ENCODE peak calls at places on chromosomes 2 and 18, in eight cellular contexts. F is hepatocyte, S is glutamatergic neuron, Q is HFFc6, V is fibroblast of the aortic adventitia, I is BE2C, L is kidney, J is GM20000. H is an unnamed sample.

GRCh38 chr2:113102133-113102532 is 25.3 kb upstream of the IL1RN start:
- DNase-seq in F (no peak), S (no peak), Q (no peak), V (no peak), I (no peak), L (no peak), J (no peak), H (no peak)

GRCh38 chr2:104375206-104375605 is 478.7 kb upstream of the POU3F3 start:
- DNase-seq in F (no peak), S (no peak), Q (no peak), V (no peak), I (no peak), L (no peak), J (no peak), H (no peak)

GRCh38 chr2:38697116-38697840 is 31.4 kb downstream of the GALM start:
- DNase-seq in F (no peak), S (no peak), Q (no peak), V (no peak), I (no peak), L (no peak), J (no peak), H (no peak)

GRCh38 chr2:168119519-168120141 is 127.8 kb downstream of the STK39 start:
- DNase-seq in F (peak; percentile 75), S (no peak), Q (peak; percentile 53), V (peak; percentile 81), I (peak; percentile 27), L (no peak), J (peak; percentile 20), H (peak; percentile 87)

GRCh38 chr2:70396589-70396988 is 94.7 kb upstream of the FAM136A start:
- DNase-seq in F (no peak), S (no peak), Q (no peak), V (no peak), I (no peak), L (no peak), J (no peak), H (no peak)

GRCh38 chr2:24899361-24899760 is 20.7 kb downstream of the ADCY3 start:
- DNase-seq in F (no peak), S (no peak), Q (no peak), V (no peak), I (no peak), L (no peak), J (no peak), H (no peak)

GRCh38 chr2:163752252-163752651 is 16.4 kb upstream of the FIGN start:
- DNase-seq in F (no peak), S (no peak), Q (no peak), V (no peak), I (no peak), L (no peak), J (no peak), H (no peak)

GRCh38 chr2:95021847-95022246 is 3.7 kb upstream of the MAL start:
- DNase-seq in F (no peak), S (no peak), Q (no peak), V (no peak), I (no peak), L (no peak), J (no peak), H (no peak)

GRCh38 chr18:55314615-55315237 is 273.3 kb downstream of the TCF4 start:
- DNase-seq in F (no peak), S (peak; percentile 52), Q (no peak), V (no peak), I (no peak), L (no peak), J (no peak), H (no peak)

GRCh38 chr2:96526615-96527014 is 9.9 kb upstream of the ARID5A start:
- DNase-seq in F (no peak), S (no peak), Q (no peak), V (no peak), I (no peak), L (no peak), J (no peak), H (no peak)

GRCh38 chr2:96528680-96529375 is 7.7 kb upstream of the ARID5A start:
- DNase-seq in F (no peak), S (no peak), Q (no peak), V (no peak), I (no peak), L (no peak), J (no peak), H (no peak)

GRCh38 chr2:96527990-96528679 is 8.4 kb upstream of the ARID5A start:
- DNase-seq in F (no peak), S (no peak), Q (no peak), V (peak; percentile 69), I (no peak), L (no peak), J (no peak), H (peak; percentile 59)

GRCh38 chr2:96526101-96526591 is 10.4 kb upstream of the ARID5A start:
- DNase-seq in F (no peak), S (no peak), Q (no peak), V (no peak), I (no peak), L (no peak), J (no peak), H (no peak)

DNA sequence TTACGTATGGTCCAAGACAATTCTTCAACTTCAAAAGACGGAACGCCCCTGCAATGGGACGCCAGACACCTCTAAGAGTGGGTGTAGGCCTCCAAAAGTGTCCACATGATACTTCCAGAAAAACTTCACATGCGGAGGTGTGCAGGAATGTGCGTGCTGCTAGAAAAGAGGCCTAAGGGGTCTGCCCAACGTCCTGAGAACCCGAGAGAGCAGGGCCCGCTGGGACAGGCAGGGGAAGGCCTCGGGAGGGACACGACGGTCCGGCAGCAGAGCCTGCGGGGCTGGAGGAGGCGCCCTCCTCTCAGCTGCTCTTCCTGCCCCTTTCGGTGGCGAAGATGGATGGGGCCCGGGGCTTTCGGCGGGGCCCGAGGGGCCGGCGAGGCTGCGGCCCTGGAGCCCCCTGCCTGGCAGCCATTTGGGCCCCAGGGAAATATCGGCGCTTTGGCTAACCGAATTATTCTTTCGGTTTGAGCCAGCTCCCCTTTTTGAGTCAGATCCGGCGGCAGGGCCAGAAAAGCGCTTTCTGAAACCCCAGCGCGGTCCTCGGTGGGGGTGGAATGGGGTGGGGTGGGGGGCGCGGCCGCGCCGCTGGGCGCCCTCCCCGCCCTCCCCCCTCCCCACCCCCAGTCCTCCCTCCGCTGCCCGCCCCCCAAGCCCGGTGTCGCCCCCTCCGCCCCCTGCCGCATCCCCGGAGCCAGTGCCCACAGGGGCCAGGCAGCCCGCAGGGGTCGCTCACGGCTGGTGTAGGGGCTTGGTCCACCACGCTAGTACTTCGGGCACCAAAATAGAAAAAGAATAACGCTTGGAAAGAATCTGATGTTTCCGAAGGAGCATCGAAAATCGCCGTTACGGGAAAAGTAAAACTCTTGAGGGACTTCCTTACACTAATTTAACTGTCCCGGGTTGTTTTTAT is 9.2 kb upstream of the ARID5A start:
- DNase-seq in F (peak; percentile 65), S (peak; percentile 47), Q (no peak), V (peak; percentile 42), I (peak; percentile 49), L (peak; percentile 86), J (peak; percentile 87), H (peak; percentile 29)
- TF ChIP-seq CTCF in F (peak; percentile 43), S (no peak), Q (peak; percentile 68), V (peak; percentile 57), I (peak; percentile 36), L (no peak), J (no peak), H (peak; percentile 38)

GRCh38 chr18:27605107-27605834 is 420.2 kb upstream of the CHST9 start:
- DNase-seq in F (peak; percentile 92), S (peak; percentile 59), Q (peak; percentile 69), V (peak; percentile 80), I (peak; percentile 66), L (no peak), J (peak; percentile 38), H (peak; percentile 87)

GRCh38 chr18:27608174-27608573 is 423.1 kb upstream of the CHST9 start:
- DNase-seq in F (no peak), S (no peak), Q (no peak), V (no peak), I (no peak), L (no peak), J (no peak), H (no peak)

GRCh38 chr18:27606851-27607250 is 421.7 kb upstream of the CHST9 start:
- DNase-seq in F (no peak), S (no peak), Q (no peak), V (no peak), I (no peak), L (no peak), J (no peak), H (no peak)

GRCh38 chr18:27609221-27609620 is 424.1 kb upstream of the CHST9 start:
- DNase-seq in F (no peak), S (no peak), Q (no peak), V (no peak), I (no peak), L (no peak), J (no peak), H (peak; percentile 1)

DNA sequence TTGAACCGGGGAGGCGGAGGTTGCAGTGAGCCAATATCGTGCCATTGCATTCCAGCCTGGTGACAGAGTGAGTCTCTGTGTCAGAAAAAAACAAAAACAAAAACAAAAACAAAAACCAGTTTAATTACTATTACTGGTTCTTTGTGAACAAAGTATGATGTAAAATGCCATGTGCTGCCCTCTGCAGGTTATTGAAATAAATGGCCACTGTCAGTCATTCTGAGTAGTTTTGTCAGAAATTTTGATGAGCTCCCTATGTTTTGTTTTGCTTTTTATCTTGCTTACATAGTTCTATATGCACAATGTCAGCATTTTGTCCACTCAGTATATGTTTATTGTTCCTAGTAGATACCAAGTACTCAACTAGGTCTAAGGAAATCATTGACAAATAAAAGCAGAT is 423.6 kb upstream of the CHST9 start:
- DNase-seq in F (no peak), S (no peak), Q (no peak), V (no peak), I (no peak), L (no peak), J (peak; percentile 4), H (peak; percentile 1)
- TF ChIP-seq CTCF in F (peak; percentile 42), S (peak; percentile 56), Q (peak; percentile 79), V (peak; percentile 31), I (peak; percentile 45), L (no peak), J (peak; percentile 46), H (peak; percentile 43)

GRCh38 chr2:96138146-96139145 is at the start of gene ASTL:
- DNase-seq in F (peak; percentile 73), S (no peak), Q (peak; percentile 19), V (peak; percentile 37), I (peak; percentile 44), L (peak; percentile 83), J (peak; percentile 87), H (peak; percentile 42)

GRCh38 chr2:96136123-96136720 is 2.1 kb downstream of the ASTL start:
- DNase-seq in F (no peak), S (no peak), Q (no peak), V (no peak), I (peak; percentile 23), L (peak; percentile 35), J (no peak), H (no peak)

GRCh38 chr2:96140941-96141623 is 2.8 kb upstream of the ASTL start:
- DNase-seq in F (no peak), S (peak; percentile 2), Q (no peak), V (no peak), I (no peak), L (peak; percentile 55), J (peak; percentile 13), H (no peak)

GRCh38 chr2:96137611-96138129 is 632 bp downstream of the ASTL start:
- DNase-seq in F (no peak), S (no peak), Q (no peak), V (no peak), I (no peak), L (peak; percentile 61), J (peak; percentile 12), H (no peak)

GRCh38 chr2:96139181-96139758 is 968 bp upstream of the ASTL start:
- DNase-seq in F (no peak), S (no peak), Q (no peak), V (no peak), I (no peak), L (peak; percentile 52), J (no peak), H (no peak)
- TF ChIP-seq CTCF in F (no peak), S (no peak), Q (no peak), V (no peak), I (no peak), L (no peak), J (no peak), H (no peak)

GRCh38 chr2:143574069-143574468 is 444.9 kb downstream of the ARHGAP15 start:
- DNase-seq in F (no peak), S (no peak), Q (no peak), V (no peak), I (no peak), L (no peak), J (no peak), H (no peak)
- TF ChIP-seq CTCF in F (no peak), S (no peak), Q (no peak), V (no peak), I (no peak), L (no peak), J (no peak), H (no peak)